ENCODE peak calls at places on chromosomes 2 and 18, in four cellular contexts. X is epithelial cell of prostate, E is neuronal stem cell, O is IMR-90. P is an unnamed sample.
A peak's percentile ranks its signal among the peaks of the same experiment; 100 is the strongest.

GRCh38 chr2:118843492-118844132 is 3.8 kb downstream of the EN1 start:
- DNase-seq in X (no peak), E (peak; percentile 14), O (no peak), P (no peak)

GRCh38 chr2:144922519-144922918 is 402.6 kb upstream of the ZEB2 start:
- DNase-seq in E (no peak), O (no peak), X (no peak), P (no peak)

GRCh38 chr2:160299540-160299939 is 99.5 kb upstream of the ITGB6 start:
- DNase-seq in E (no peak), O (peak; percentile 73), X (no peak), P (no peak)

GRCh38 chr2:24724111-24724775 is 68.9 kb downstream of the PTRHD1 start:
- DNase-seq in O (no peak), E (no peak), X (no peak), P (no peak)

GRCh38 chr2:150732064-150732463 is 244.6 kb upstream of the RND3 start:
- DNase-seq in E (no peak), O (peak; percentile 86), X (peak; percentile 39), P (no peak)

GRCh38 chr2:47070920-47071824 is 83.9 kb downstream of the STPG4 start:
- DNase-seq in E (no peak), O (peak; percentile 91), X (no peak), P (peak; percentile 37)

GRCh38 chr2:205546417-205546816 is 135.9 kb upstream of the NRP2 start:
- DNase-seq in E (no peak), X (no peak), O (no peak), P (no peak)

GRCh38 chr2:121095257-121096080 is 189.5 kb downstream of the TFCP2L1 start:
- DNase-seq in X (no peak), O (peak; percentile 67), E (no peak), P (no peak)

GRCh38 chr2:231530099-231531085 is at the start of gene NMUR1:
- DNase-seq in O (no peak), X (no peak), E (peak; percentile 48), P (peak; percentile 59)

GRCh38 chr2:8625399-8626283 is 56.2 kb upstream of the ID2 start:
- DNase-seq in O (no peak), X (no peak), E (no peak), P (no peak)

GRCh38 chr2:26314243-26314642 is 31.7 kb upstream of the SELENOI start:
- DNase-seq in X (no peak), E (no peak), O (no peak), P (no peak)

GRCh38 chr18:48802543-48803428 is 148.0 kb downstream of the SMAD7 start:
- DNase-seq in O (no peak), E (no peak), X (no peak), P (no peak)

GRCh38 chr18:21831413-21831831 is 90.8 kb downstream of the MIB1 start:
- DNase-seq in E (no peak), X (no peak), O (peak; percentile 34), P (no peak)

GRCh38 chr2:190627881-190628412 is 20.9 kb upstream of the NAB1 start:
- DNase-seq in E (no peak), X (no peak), O (no peak), P (peak; percentile 12)

GRCh38 chr2:155377178-155377780 is 678.8 kb downstream of the KCNJ3 start:
- DNase-seq in X (no peak), O (peak; percentile 35), E (peak; percentile 14), P (peak; percentile 3)

GRCh38 chr2:228725031-228725430 is 543.5 kb upstream of the SPHKAP start:
- DNase-seq in E (no peak), O (no peak), X (no peak), P (no peak)

GRCh38 chr2:38997784-38998183 is 108.1 kb downstream of the ARHGEF33 start:
- DNase-seq in X (peak; percentile 72), E (no peak), O (peak; percentile 98), P (no peak)

GRCh38 chr2:54469484-54470053 is 13.4 kb downstream of the SPTBN1 start:
- DNase-seq in O (no peak), X (no peak), E (no peak), P (no peak)

GRCh38 chr2:88016086-88016947 is at the start of gene RNU2-63P:
- DNase-seq in O (peak; percentile 96), E (peak; percentile 76), X (peak; percentile 84), P (peak; percentile 85)

GRCh38 chr2:79892123-79892522 is 379.3 kb downstream of the CTNNA2 start:
- DNase-seq in E (no peak), X (no peak), O (no peak), P (no peak)

GRCh38 chr2:230974096-230974913 is 21.6 kb upstream of the SPATA3 start:
- DNase-seq in X (no peak), E (no peak), O (peak; percentile 59), P (peak; percentile 72)

GRCh38 chr18:12431561-12431960 is 23.8 kb downstream of the PRELID3A start:
- DNase-seq in X (no peak), O (no peak), E (no peak), P (no peak)

GRCh38 chr2:28166956-28167355 is 225.7 kb upstream of the FOSL2 start:
- DNase-seq in O (peak; percentile 75), X (no peak), E (no peak), P (no peak)

GRCh38 chr2:20609349-20609994 is 41.4 kb downstream of the HS1BP3 start:
- DNase-seq in X (no peak), O (peak; percentile 67), E (no peak), P (no peak)

GRCh38 chr18:48191494-48191893 is 217.7 kb downstream of the ZBTB7C start:
- DNase-seq in O (no peak), X (no peak), E (no peak), P (no peak)

GRCh38 chr2:8193686-8194615 is 487.9 kb upstream of the ID2 start:
- DNase-seq in X (no peak), O (no peak), E (peak; percentile 80), P (no peak)

GRCh38 chr18:57659463-57660102 is 37.9 kb upstream of the NARS1 start:
- DNase-seq in O (peak; percentile 78), E (no peak), X (no peak), P (no peak)

GRCh38 chr18:57655740-57656139 is 34.1 kb upstream of the NARS1 start:
- DNase-seq in X (no peak), O (no peak), E (no peak), P (no peak)

GRCh38 chr18:57664600-57665165 is 43.0 kb upstream of the NARS1 start:
- DNase-seq in X (no peak), E (no peak), O (no peak), P (no peak)

GRCh38 chr18:57657566-57657965 is 35.9 kb upstream of the NARS1 start:
- DNase-seq in E (no peak), O (no peak), X (no peak), P (no peak)

GRCh38 chr18:57660961-57661360 is 39.3 kb upstream of the NARS1 start:
- DNase-seq in E (no peak), O (peak; percentile 91), X (no peak), P (no peak)
- H3K27ac ChIP-seq in E (no peak overlapping the region), O (peak overlapping the region; percentile 34), X (no peak overlapping the region), P (no peak overlapping the region)

DNA sequence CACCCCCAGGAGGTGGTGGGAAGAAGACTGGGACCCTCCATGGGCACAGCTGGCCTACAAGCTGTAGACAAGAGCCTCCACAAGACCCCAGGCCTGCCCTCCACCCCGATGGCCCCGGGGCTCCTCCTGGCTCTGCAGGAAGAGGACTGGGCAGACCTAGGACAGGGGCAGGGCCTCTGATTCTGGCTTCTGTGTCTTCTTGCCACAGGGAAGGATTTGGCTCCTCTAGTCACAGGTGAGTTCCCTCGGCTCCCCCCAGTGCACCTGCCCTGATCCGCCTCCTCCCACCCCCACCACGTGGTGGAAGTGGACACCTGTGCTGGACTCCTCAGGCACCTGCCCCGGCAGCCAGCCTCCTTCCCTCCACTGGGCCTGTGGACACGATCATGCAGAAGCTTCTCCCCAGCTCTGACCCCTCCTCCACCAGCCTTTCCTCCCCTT is 53.4 kb upstream of the ODC1 start:
- DNase-seq in E (no peak), O (no peak), X (no peak), P (no peak)
- H3K27ac ChIP-seq in E (no peak overlapping the region), O (no peak overlapping the region), X (no peak overlapping the region), P (no peak overlapping the region)

GRCh38 chr2:179898873-179899272 is 37.5 kb upstream of the ZNF385B start:
- DNase-seq in O (peak; percentile 17), X (no peak), E (peak; percentile 35), P (no peak)
- H3K27ac ChIP-seq in O (no peak overlapping the region), X (no peak overlapping the region), E (no peak overlapping the region), P (no peak overlapping the region)

GRCh38 chr2:31297751-31298150 is 63.8 kb downstream of the EHD3 start:
- DNase-seq in O (peak; percentile 58), E (no peak), X (peak; percentile 88), P (no peak)

GRCh38 chr2:31296641-31297287 is 62.8 kb downstream of the EHD3 start:
- DNase-seq in X (no peak), E (no peak), O (peak; percentile 48), P (no peak)

GRCh38 chr2:31299547-31299946 is 65.6 kb downstream of the EHD3 start:
- DNase-seq in E (no peak), O (no peak), X (no peak), P (no peak)

DNA sequence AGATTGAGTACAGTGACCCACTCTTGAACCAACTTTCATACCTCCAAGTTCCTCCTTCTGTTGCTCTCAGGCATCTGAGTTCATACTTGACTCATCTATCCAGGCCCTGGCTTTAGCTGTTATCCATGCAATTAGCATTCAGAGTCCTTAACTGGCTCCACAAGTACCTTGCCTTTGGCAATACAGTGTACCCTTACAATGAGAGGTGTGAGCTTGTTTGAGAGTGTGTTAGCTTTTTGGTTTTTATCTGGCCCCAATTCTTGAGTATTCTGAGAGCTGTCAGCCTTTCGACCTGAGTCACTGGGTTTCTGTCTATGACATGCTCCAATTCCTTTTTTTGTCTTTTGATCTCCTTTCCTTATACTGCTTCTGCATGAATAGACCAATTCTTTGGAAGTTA is 60.3 kb downstream of the EHD3 start:
- DNase-seq in X (peak; percentile 82), E (no peak), O (no peak), P (no peak)
- H3K27ac ChIP-seq in X (peak overlapping the region; percentile 57), E (no peak overlapping the region), O (no peak overlapping the region), P (no peak overlapping the region)

GRCh38 chr2:240513544-240514287 is 44.1 kb downstream of the ANKMY1 start:
- DNase-seq in X (peak; percentile 39), O (peak; percentile 88), E (peak; percentile 41), P (peak; percentile 83)
- H3K27ac ChIP-seq in X (peak overlapping the region; percentile 20), O (no peak overlapping the region), E (no peak overlapping the region), P (peak overlapping the region; percentile 17)

P was measured in CD4-positive, alpha-beta memory T cell.